ENCODE peak calls at places on chromosomes 2 and 18, in five cellular contexts. A is sigmoid colon, D is NCI-H446 treated with DMSO at 0.1 percent for 48 hours, J is T follicular helper cell, Z is HFF-Myc. C is an unnamed sample.

GRCh38 chr2:118374974-118375745 is 286.9 kb downstream of the INSIG2 start:
- DNase-seq in A (no peak), D (no peak), J (no peak), Z (no peak), C (no peak)

GRCh38 chr2:27149575-27150405 is 986 bp downstream of the TCF23 start:
- DNase-seq in A (peak; percentile 26), D (no peak), J (no peak), Z (no peak), C (no peak)

GRCh38 chr2:127985026-127985734 is 42.7 kb downstream of the SAP130 start:
- DNase-seq in A (no peak), D (no peak), J (no peak), Z (no peak), C (no peak)

GRCh38 chr2:114543106-114543806 is 100.8 kb downstream of the DPP10 start:
- DNase-seq in A (no peak), D (no peak), J (no peak), Z (no peak), C (no peak)

GRCh38 chr2:125553768-125554167 is 1102.2 kb upstream of the GYPC start:
- DNase-seq in A (no peak), D (no peak), J (no peak), Z (no peak), C (no peak)

GRCh38 chr18:68270009-68270408 is 444.9 kb downstream of the TMX3 start:
- DNase-seq in A (no peak), D (no peak), J (no peak), Z (no peak), C (no peak)

GRCh38 chr18:160831-161570 is 2.6 kb downstream of the USP14 start:
- DNase-seq in A (no peak), D (no peak), J (no peak), Z (no peak), C (no peak)

GRCh38 chr2:41932241-41933034 is 115.4 kb upstream of the PKDCC start:
- DNase-seq in A (peak; percentile 82), D (no peak), J (no peak), Z (peak; percentile 60), C (peak; percentile 94)

GRCh38 chr2:69512446-69512845 is 75.2 kb upstream of the NFU1 start:
- DNase-seq in A (no peak), D (no peak), J (no peak), Z (no peak), C (no peak)

GRCh38 chr2:203824057-203824456 is 43.5 kb upstream of the CTLA4 start:
- DNase-seq in A (no peak), D (no peak), J (no peak), Z (no peak), C (no peak)

GRCh38 chr2:119706196-119706595 is 27.2 kb downstream of the TMEM177 start:
- DNase-seq in A (no peak), D (no peak), J (no peak), Z (no peak), C (no peak)

GRCh38 chr18:23377669-23378469 is 75.2 kb upstream of the RIOK3 start:
- DNase-seq in A (no peak), D (peak; percentile 21), J (no peak), Z (peak; percentile 61), C (peak; percentile 67)

GRCh38 chr2:229575569-229576315 is 138.6 kb downstream of the DNER start:
- DNase-seq in A (no peak), D (no peak), J (no peak), Z (no peak), C (no peak)

GRCh38 chr2:43110442-43110871 is 115.9 kb downstream of the ZFP36L2 start:
- DNase-seq in A (peak; percentile 82), D (no peak), J (no peak), Z (no peak), C (no peak)

GRCh38 chr18:62125702-62126101 is 61.2 kb downstream of the PIGN start:
- DNase-seq in A (no peak), D (no peak), J (no peak), Z (no peak), C (no peak)

GRCh38 chr2:234038076-234038802 is 12.3 kb upstream of the SPP2 start:
- DNase-seq in A (no peak), D (no peak), J (no peak), Z (no peak), C (no peak)

GRCh38 chr2:67066782-67067181 is 330.4 kb upstream of the ETAA1 start:
- DNase-seq in A (no peak), D (no peak), J (no peak), Z (no peak), C (no peak)

GRCh38 chr2:182718459-182718858 is 2.4 kb downstream of the DNAJC10 start:
- DNase-seq in A (no peak), D (no peak), J (no peak), Z (no peak), C (no peak)

GRCh38 chr2:18536100-18536499 is 24.4 kb downstream of the RDH14 start:
- DNase-seq in A (peak; percentile 63), D (no peak), J (no peak), Z (no peak), C (peak; percentile 43)

GRCh38 chr2:232581725-232582124 is 31.2 kb downstream of the EIF4E2 start:
- DNase-seq in A (no peak), D (no peak), J (no peak), Z (no peak), C (no peak)

GRCh38 chr2:71759056-71759455 is 305.7 kb downstream of the DYSF start:
- DNase-seq in A (no peak), D (no peak), J (no peak), Z (no peak), C (no peak)

GRCh38 chr2:186771395-186771794 is 77.5 kb downstream of the FAM171B start:
- DNase-seq in A (no peak), D (no peak), J (no peak), Z (no peak), C (no peak)

GRCh38 chr2:215777481-215778044 is 235.8 kb downstream of the MREG start:
- DNase-seq in A (peak; percentile 71), D (no peak), J (no peak), Z (no peak), C (no peak)

GRCh38 chr2:75527676-75528075 is 33.1 kb downstream of the EVA1A start:
- DNase-seq in A (no peak), D (no peak), J (no peak), Z (no peak), C (no peak)

GRCh38 chr2:144666032-144666431 is 146.1 kb upstream of the ZEB2 start:
- DNase-seq in A (no peak), D (no peak), J (no peak), Z (no peak), C (no peak)

GRCh38 chr18:49663755-49664085 is 101.9 kb downstream of the LIPG start:
- DNase-seq in A (no peak), D (no peak), J (no peak), Z (no peak), C (no peak)

GRCh38 chr2:17892726-17893534 is 14.5 kb downstream of the KCNS3 start:
- DNase-seq in A (no peak), D (no peak), J (no peak), Z (no peak), C (no peak)

GRCh38 chr2:120661551-120661950 is 74.1 kb upstream of the GLI2 start:
- DNase-seq in A (peak; percentile 66), D (no peak), J (no peak), Z (no peak), C (no peak)

GRCh38 chr2:99487906-99488305 is 1.9 kb downstream of the REV1 start:
- DNase-seq in A (no peak), D (no peak), J (no peak), Z (no peak), C (no peak)

GRCh38 chr2:230828272-230828961 is 36.3 kb upstream of the ITM2C start:
- DNase-seq in A (no peak), D (no peak), J (no peak), Z (no peak), C (no peak)

GRCh38 chr18:75546964-75547363 is 119.5 kb upstream of the SMIM21 start:
- DNase-seq in A (no peak), D (no peak), J (no peak), Z (no peak), C (no peak)

GRCh38 chr2:110838657-110839357 is 106.4 kb downstream of the ACOXL start:
- DNase-seq in A (no peak), D (no peak), J (no peak), Z (no peak), C (no peak)

GRCh38 chr2:47002480-47003381 is 87.1 kb upstream of the MCFD2 start:
- DNase-seq in A (no peak), D (peak; percentile 73), J (no peak), Z (no peak), C (peak; percentile 31)

GRCh38 chr2:171726841-171727460 is 39.7 kb downstream of the DYNC1I2 start:
- DNase-seq in A (no peak), D (no peak), J (no peak), Z (peak; percentile 56), C (peak; percentile 42)

GRCh38 chr18:53567935-53568574 is 656.4 kb downstream of the MBD2 start:
- DNase-seq in A (no peak), D (peak; percentile 11), J (no peak), Z (no peak), C (peak; percentile 24)

GRCh38 chr2:54360055-54360792 is 95.9 kb upstream of the SPTBN1 start:
- DNase-seq in A (peak; percentile 68), D (peak; percentile 13), J (no peak), Z (peak; percentile 63), C (peak; percentile 40)

GRCh38 chr2:64654993-64655666 is 1.4 kb upstream of the SERTAD2 start:
- DNase-seq in A (no peak), D (no peak), J (no peak), Z (no peak), C (no peak)

GRCh38 chr2:9021563-9022211 is 18.2 kb upstream of the MBOAT2 start:
- DNase-seq in A (no peak), D (peak; percentile 78), J (no peak), Z (peak; percentile 11), C (no peak)

GRCh38 chr18:50853863-50854271 is 25.1 kb upstream of the ME2 start:
- DNase-seq in A (peak; percentile 69), D (no peak), J (no peak), Z (no peak), C (no peak)